ENCODE peak calls at places on chromosome 10, in six cellular contexts. C is astrocyte, T is tibial nerve, O is heart right ventricle, D is colonic mucosa, P is HCT116. F is an unnamed sample. For H3K4me1, the result is how much of the 10 kb centered on the place peaks cover.

GRCh38 chr10:79335470-79336235 is 11.6 kb upstream of the PPIF start:
- DNase-seq in T (no peak), C (no peak), D (no peak), P (no peak), O (no peak), F (no peak)

GRCh38 chr10:77554996-77555397 is 82.6 kb downstream of the KCNMA1 start:
- DNase-seq in T (peak), P (no peak), O (no peak), C (no peak), D (no peak), F (no peak)

GRCh38 chr10:86017841-86018734 is 348.5 kb downstream of the GRID1 start:
- DNase-seq in T (no peak), D (no peak), C (no peak), P (no peak), O (peak), F (no peak)

GRCh38 chr10:76111986-76112825 is 680.8 kb downstream of the LRMDA start:
- DNase-seq in D (no peak), C (no peak), P (no peak), O (no peak), T (no peak), F (no peak)

GRCh38 chr10:79407811-79408795 is 37.3 kb downstream of the ZCCHC24 start:
- DNase-seq in D (no peak), O (no peak), P (no peak), C (peak), T (peak), F (no peak)

GRCh38 chr10:92146781-92147180 is 144.1 kb downstream of the CPEB3 start:
- DNase-seq in P (no peak), O (no peak), D (no peak), C (no peak), T (no peak), F (no peak)

GRCh38 chr10:114719311-114719710 is 61.2 kb upstream of the ABLIM1 start:
- DNase-seq in T (no peak), D (peak), O (peak), P (no peak), C (no peak), F (no peak)

GRCh38 chr10:92662852-92663251 is 26.9 kb upstream of the HHEX start:
- DNase-seq in D (no peak), O (no peak), P (no peak), C (no peak), T (no peak), F (no peak)

GRCh38 chr10:101840741-101841453 is 2.7 kb downstream of the KCNIP2 start:
- DNase-seq in D (peak), O (peak), P (peak), C (peak), T (peak), F (no peak)

GRCh38 chr10:4807803-4808507 is 18.1 kb upstream of the AKR1E2 start:
- DNase-seq in D (no peak), T (no peak), O (no peak), P (no peak), C (peak), F (no peak)

GRCh38 chr10:68301790-68302502 is 29.9 kb upstream of the HNRNPH3 start:
- DNase-seq in T (no peak), P (peak), D (no peak), O (no peak), C (peak), F (peak)

GRCh38 chr10:52215745-52216361 is 98.2 kb upstream of the DKK1 start:
- DNase-seq in O (peak), P (peak), D (peak), T (peak), C (peak), F (peak)

GRCh38 chr10:104437226-104437625 is 83.6 kb downstream of the CFAP58 start:
- DNase-seq in P (no peak), D (no peak), O (no peak), C (no peak), T (no peak), F (no peak)

GRCh38 chr10:79308969-79309665 is 38.2 kb upstream of the PPIF start:
- DNase-seq in O (no peak), D (peak), C (no peak), T (no peak), P (no peak), F (no peak)

GRCh38 chr10:86969421-86970041 is 1.2 kb downstream of the ADIRF start:
- DNase-seq in O (no peak), C (no peak), P (no peak), T (no peak), D (no peak), F (no peak)

GRCh38 chr10:14732146-14732545 is 42.6 kb downstream of the FAM107B start:
- DNase-seq in O (no peak), T (no peak), P (no peak), C (no peak), D (no peak), F (no peak)

GRCh38 chr10:71232089-71232998 is 20.0 kb downstream of the UNC5B start:
- DNase-seq in P (no peak), T (no peak), D (no peak), C (peak), O (peak), F (no peak)

GRCh38 chr10:110483633-110484032 is 14.1 kb upstream of the DUSP5 start:
- DNase-seq in C (no peak), P (no peak), O (no peak), T (no peak), D (no peak), F (no peak)

GRCh38 chr10:102451105-102451969 is at the start of gene C10orf95:
- DNase-seq in C (no peak), T (no peak), O (no peak), D (peak), P (no peak), F (no peak)

GRCh38 chr10:85713885-85714284 is 652.7 kb downstream of the GRID1 start:
- DNase-seq in D (no peak), O (no peak), P (no peak), T (no peak), C (no peak), F (no peak)

GRCh38 chr10:96390460-96390864 is 31.7 kb upstream of the OPALIN start:
- DNase-seq in T (no peak), C (no peak), D (no peak), O (peak), P (no peak), F (no peak)

GRCh38 chr10:7121154-7121797 is 289.6 kb downstream of the SFMBT2 start:
- DNase-seq in O (peak), C (no peak), P (peak), D (peak), T (peak), F (peak)

GRCh38 chr10:122290334-122290733 is 19.2 kb downstream of the BTBD16 start:
- DNase-seq in O (no peak), C (no peak), D (no peak), T (no peak), P (no peak), F (no peak)

GRCh38 chr10:25113231-25114035 is 61.4 kb upstream of the GPR158 start:
- DNase-seq in T (peak), P (peak), O (peak), D (peak), C (peak), F (peak)

GRCh38 chr10:128775743-128776142 is 649.5 kb upstream of the MKI67 start:
- DNase-seq in T (no peak), C (no peak), D (no peak), O (no peak), P (no peak), F (no peak)

GRCh38 chr10:86863443-86863842 is 94.0 kb downstream of the MMRN2 start:
- DNase-seq in T (no peak), D (no peak), O (peak), P (no peak), C (no peak), F (no peak)

GRCh38 chr10:56633876-56634452 is 272.9 kb upstream of the ZWINT start:
- DNase-seq in O (no peak), T (no peak), C (no peak), P (no peak), D (no peak), F (no peak)

GRCh38 chr10:103433858-103434257 is 18.3 kb downstream of the CALHM2 start:
- DNase-seq in O (peak), C (no peak), D (no peak), P (no peak), T (peak), F (no peak)

GRCh38 chr10:104435822-104436221 is 82.2 kb downstream of the CFAP58 start:
- DNase-seq in O (no peak), T (no peak), D (no peak), C (no peak), P (no peak), F (no peak)

GRCh38 chr10:23001901-23002516 is 74.2 kb downstream of the ARMC3 start:
- DNase-seq in D (no peak), P (no peak), O (no peak), C (no peak), T (no peak), F (no peak)

GRCh38 chr10:43409385-43410109 is 561 bp upstream of the HNRNPF start:
- DNase-seq in C (no peak), O (peak), D (peak), P (no peak), T (no peak), F (no peak)

GRCh38 chr10:63670291-63670898 is 149.2 kb downstream of the REEP3 start:
- DNase-seq in P (no peak), D (no peak), O (peak), T (peak), C (peak), F (no peak)

GRCh38 chr10:51204691-51205090 is 130.4 kb downstream of the PRKG1 start:
- DNase-seq in C (no peak), D (no peak), P (no peak), T (no peak), O (no peak), F (no peak)

GRCh38 chr10:60335708-60336107 is 54.0 kb downstream of the ANK3 start:
- DNase-seq in C (no peak), T (no peak), P (no peak), O (no peak), D (no peak), F (no peak)

GRCh38 chr10:80444646-80445319 is 9.3 kb upstream of the TSPAN14 start:
- DNase-seq in T (peak), D (peak), O (peak), C (peak), P (no peak), F (peak)

GRCh38 chr10:64773357-64773756 is 1252.2 kb downstream of the REEP3 start:
- DNase-seq in P (no peak), T (no peak), O (no peak), D (no peak), C (no peak), F (no peak)

GRCh38 chr10:60048146-60048545 is 141.8 kb upstream of the CCDC6 start:
- DNase-seq in O (no peak), P (peak), C (peak), D (peak), T (no peak), F (no peak)

GRCh38 chr10:15168781-15169554 is 475 bp upstream of the NMT2 start:
- DNase-seq in P (peak), D (peak), O (peak), C (peak), T (peak), F (no peak)

DNA sequence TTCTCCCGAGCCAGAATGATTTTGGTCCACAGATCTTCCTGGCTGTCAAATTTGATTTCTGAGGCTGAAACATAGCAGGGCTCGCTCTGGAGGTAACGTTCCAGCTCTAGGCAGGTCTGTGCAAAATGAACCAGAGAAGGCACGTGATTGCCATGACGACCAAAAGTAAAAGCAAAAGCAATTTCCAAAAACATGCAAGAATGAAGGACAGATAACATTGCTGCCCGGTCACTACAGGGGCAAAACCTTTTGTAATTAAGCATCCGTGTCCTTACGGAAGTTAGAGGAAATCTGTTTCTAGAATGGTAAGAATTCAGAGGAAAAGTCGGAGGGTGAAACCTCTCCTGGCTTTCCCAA is 2.9 kb downstream of the KLF6 start:
- DNase-seq in C (no peak), T (no peak), O (no peak), D (peak), P (no peak), F (no peak)
- H3K4me1 ChIP-seq in C (half or more), T (under half), O (under half), D (under half), P (half or more), F (under half)

DNA sequence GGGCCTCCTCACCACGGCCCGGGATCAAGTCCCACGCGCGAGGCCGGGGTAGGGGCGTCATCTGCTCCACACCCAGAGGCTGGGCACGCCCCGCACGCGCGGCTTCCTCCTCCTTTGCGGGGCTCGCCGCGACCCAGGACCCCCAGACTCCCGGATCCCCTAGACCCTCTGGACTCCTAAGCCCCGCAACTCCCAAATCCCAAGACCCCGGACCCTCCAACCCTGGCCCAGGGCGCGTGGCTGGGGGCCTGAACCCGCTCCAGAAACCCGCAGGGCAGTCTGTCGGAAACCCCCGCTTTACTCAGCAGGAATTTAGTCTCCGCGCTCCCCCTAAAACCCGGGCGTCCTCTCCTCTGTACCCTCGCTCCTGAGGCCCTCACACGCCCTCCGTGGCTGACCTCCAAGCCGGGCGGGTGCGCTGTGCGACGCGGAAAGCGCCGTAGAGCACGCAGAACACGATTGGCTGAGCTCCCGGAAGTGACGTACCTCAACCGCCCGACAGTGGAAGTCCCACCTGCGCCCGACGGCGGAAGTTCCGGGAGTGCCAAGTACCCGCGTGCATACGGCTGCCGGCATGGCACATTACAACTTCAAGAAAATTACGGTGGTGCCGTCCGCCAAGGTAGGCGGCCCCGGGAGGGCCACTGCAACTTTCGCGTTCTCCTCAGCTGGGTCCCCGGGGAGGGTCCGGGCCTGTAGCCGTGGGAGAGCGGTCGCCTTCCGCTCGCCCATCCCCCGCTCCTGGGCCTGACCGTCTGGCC is at the start of gene GTPBP4:
- DNase-seq in T (peak), D (peak), P (peak), C (peak), O (peak), F (peak)
- H3K4me1 ChIP-seq in T (under half), D (under half), P (under half), C (under half), O (under half), F (under half)

GRCh38 chr10:58647770-58648169 is 135.1 kb downstream of the BICC1 start:
- DNase-seq in O (no peak), C (peak), T (no peak), D (no peak), P (no peak), F (no peak)

GRCh38 chr10:58643029-58643428 is 130.4 kb downstream of the BICC1 start:
- DNase-seq in P (no peak), T (no peak), C (no peak), D (no peak), O (no peak), F (no peak)

GRCh38 chr10:58644311-58644710 is 131.6 kb downstream of the BICC1 start:
- DNase-seq in P (no peak), O (no peak), T (no peak), D (no peak), C (no peak), F (no peak)

GRCh38 chr10:58647366-58647765 is 134.7 kb downstream of the BICC1 start:
- DNase-seq in T (no peak), P (no peak), D (no peak), C (peak), O (no peak), F (no peak)

DNA sequence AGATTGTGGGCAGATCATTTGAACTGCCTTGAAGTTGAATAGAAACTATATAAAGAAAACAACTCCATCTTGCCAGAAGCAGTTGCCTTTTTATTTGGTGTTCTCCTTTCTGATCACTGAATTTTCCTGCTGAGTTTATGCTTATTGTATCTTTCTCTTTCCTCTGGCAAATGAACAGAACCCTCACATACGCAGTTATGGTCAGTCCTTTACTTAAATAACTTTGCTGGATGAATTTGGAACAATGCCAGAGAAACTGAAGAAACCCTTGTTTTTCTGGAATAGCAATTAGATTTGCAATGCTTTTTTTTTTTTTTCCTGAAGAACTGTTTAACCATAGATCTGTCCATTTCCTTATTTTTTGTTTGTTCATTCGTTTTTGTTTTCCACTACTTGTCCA is 133.1 kb downstream of the BICC1 start:
- DNase-seq in O (no peak), P (no peak), D (no peak), C (no peak), T (no peak), F (no peak)
- H3K4me1 ChIP-seq in O (under half), P (under half), D (under half), C (under half), T (under half), F (under half)

GRCh38 chr10:44982114-44982460 is 3.5 kb upstream of the DEPP1 start:
- DNase-seq in O (no peak), T (no peak), P (no peak), D (no peak), C (peak), F (no peak)
- H3K4me1 ChIP-seq in O (half or more), T (half or more), P (half or more), D (under half), C (half or more), F (half or more)

DNA sequence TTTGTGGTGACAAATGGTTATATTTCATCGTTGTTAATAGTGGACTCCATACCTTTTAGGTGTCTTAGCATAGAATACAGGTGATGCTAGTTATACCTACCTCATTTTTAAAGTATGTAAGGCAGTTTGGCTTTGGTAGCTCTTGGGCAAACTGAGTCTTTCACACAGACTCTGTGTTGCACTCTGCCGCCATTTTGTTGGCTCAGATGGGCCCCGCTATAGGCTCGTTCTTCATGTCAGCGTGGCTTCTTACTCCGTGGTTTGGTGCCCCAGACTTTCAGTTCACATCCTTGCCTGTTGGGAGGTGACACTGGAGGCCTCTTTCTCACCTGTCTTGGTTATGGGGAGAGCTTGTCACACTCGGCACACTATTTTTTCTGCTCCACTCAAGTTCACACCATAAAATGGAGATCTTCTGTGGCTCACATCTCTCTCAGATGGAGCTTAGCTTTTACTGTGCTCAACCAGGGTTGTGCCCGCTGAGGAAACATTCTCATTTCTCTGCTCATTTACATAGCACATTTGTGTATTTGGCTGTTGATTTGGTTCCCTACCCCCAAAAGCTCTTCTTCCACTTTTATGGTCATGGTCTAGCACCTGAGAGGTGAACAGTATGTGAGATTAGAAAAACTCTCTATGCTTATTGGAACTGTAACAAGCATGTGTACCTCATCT is 178.5 kb downstream of the ARID5B start:
- DNase-seq in T (no peak), D (no peak), O (no peak), C (no peak), P (no peak), F (no peak)
- H3K4me1 ChIP-seq in T (half or more), D (under half), O (half or more), C (under half), P (under half), F (under half)

DNA sequence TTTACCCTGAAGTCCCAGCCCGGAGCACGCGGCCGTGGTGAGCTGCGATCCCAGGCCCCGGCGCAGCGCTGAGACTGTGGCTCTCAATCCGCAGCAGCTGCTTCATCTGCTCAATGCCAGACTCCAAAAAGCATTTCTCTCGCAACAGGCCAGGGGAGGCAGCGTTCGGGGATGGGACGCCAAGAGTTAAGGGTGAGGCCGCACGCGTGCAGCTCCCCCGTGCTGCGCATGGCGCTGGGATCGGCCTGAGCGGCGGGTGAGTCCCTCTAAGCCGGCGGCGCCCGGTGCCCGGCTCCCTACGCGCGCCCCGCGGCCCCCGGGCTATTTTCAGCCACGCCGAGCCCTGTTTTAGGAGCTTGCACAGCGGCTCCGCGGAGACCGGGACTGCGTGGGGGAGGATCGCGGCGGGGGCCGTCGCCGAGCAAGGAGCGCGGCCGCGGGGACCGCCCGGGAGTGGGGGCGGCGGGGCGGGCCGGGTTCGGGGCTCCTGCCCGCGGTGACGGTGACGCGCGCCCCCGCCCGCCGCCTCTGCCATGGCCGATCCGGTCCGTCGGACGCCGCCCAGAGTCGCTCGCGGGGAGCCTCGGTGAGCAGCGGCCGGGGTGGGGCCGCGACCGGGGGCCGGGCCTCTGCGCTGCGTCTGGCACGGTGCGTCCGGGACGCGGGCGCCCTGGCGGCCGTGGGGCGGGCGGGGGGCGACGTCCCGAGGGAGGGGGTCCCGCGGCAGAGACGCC is 29.4 kb upstream of the JAKMIP3 start:
- DNase-seq in P (no peak), C (no peak), D (no peak), T (no peak), O (no peak), F (no peak)
- H3K4me1 ChIP-seq in P (under half), C (under half), D (under half), T (under half), O (under half), F (under half)

GRCh38 chr10:69463886-69464285 is 12.6 kb downstream of the TSPAN15 start:
- DNase-seq in C (no peak), O (no peak), D (no peak), T (no peak), P (no peak), F (no peak)

GRCh38 chr10:69465457-69466157 is 14.3 kb downstream of the TSPAN15 start:
- DNase-seq in T (no peak), D (no peak), C (no peak), O (no peak), P (no peak), F (no peak)

GRCh38 chr10:69466158-69466490 is 14.9 kb downstream of the TSPAN15 start:
- DNase-seq in T (no peak), O (no peak), P (no peak), C (no peak), D (no peak), F (no peak)

GRCh38 chr10:69464801-69465401 is 13.6 kb downstream of the TSPAN15 start:
- DNase-seq in T (no peak), O (no peak), D (no peak), C (no peak), P (no peak), F (no peak)

GRCh38 chr10:69464401-69464800 is 13.1 kb downstream of the TSPAN15 start:
- DNase-seq in C (no peak), T (no peak), O (no peak), P (no peak), D (no peak), F (no peak)
- H3K4me1 ChIP-seq in C (under half), T (half or more), O (under half), P (under half), D (under half), F (half or more)